ENCODE peak calls at places on chromosomes 5 and 9, in seven cellular contexts. X is activated B cell treated with CpG ODN at 0.5 μM for 24 hours, V is NCI-H2029 treated with DMSO at 0.1 percent for 48 hours, N is amniotic stem cell, E is head of caudate nucleus, U is cardiac muscle cell, K is fibroblast of lung. M is an unnamed sample.

GRCh38 chr9:93025736-93026135 is 32.8 kb upstream of the SUSD3 start:
- DNase-seq in E (no peak), V (no peak), X (no peak), N (no peak), K (no peak), U (no peak), M (no peak)

GRCh38 chr5:73591698-73592501 is 26.4 kb downstream of the UTP15 start:
- DNase-seq in N (no peak), V (no peak), K (peak; percentile 45), U (peak; percentile 33), X (no peak), E (no peak), M (no peak)

GRCh38 chr9:37761511-37761910 is 7.9 kb downstream of the TRMT10B start:
- DNase-seq in E (no peak), V (no peak), N (no peak), K (peak; percentile 85), X (no peak), U (peak; percentile 21), M (no peak)

GRCh38 chr5:61398440-61398839 is 66.4 kb downstream of the ZSWIM6 start:
- DNase-seq in N (no peak), V (no peak), X (no peak), U (no peak), K (no peak), E (no peak), M (no peak)

GRCh38 chr5:14407746-14408175 is 173.8 kb upstream of the OTULINL start:
- DNase-seq in K (peak; percentile 69), E (no peak), U (peak; percentile 21), V (no peak), X (no peak), N (no peak), M (no peak)

GRCh38 chr9:13719981-13720380 is 440.5 kb upstream of the MPDZ start:
- DNase-seq in N (peak; percentile 46), U (peak; percentile 85), V (no peak), X (no peak), E (no peak), K (peak; percentile 96), M (no peak)

GRCh38 chr5:158135682-158136176 is 276.8 kb upstream of the CLINT1 start:
- DNase-seq in U (no peak), K (no peak), V (no peak), N (no peak), X (no peak), E (no peak), M (no peak)

GRCh38 chr5:14231156-14231555 is 88.0 kb downstream of the TRIO start:
- DNase-seq in X (no peak), E (no peak), N (no peak), V (no peak), U (no peak), K (peak; percentile 45), M (no peak)

GRCh38 chr9:13427587-13427986 is 148.1 kb upstream of the MPDZ start:
- DNase-seq in U (peak; percentile 83), X (no peak), N (peak; percentile 11), E (peak; percentile 32), V (peak; percentile 20), K (peak; percentile 55), M (no peak)

GRCh38 chr5:103582364-103582763 is 19.8 kb upstream of the NUDT12 start:
- DNase-seq in X (no peak), V (peak; percentile 84), N (no peak), U (peak; percentile 73), K (peak; percentile 52), E (peak; percentile 45), M (no peak)

GRCh38 chr5:1322036-1322903 is 22.6 kb downstream of the CLPTM1L start:
- DNase-seq in U (no peak), K (no peak), X (peak; percentile 11), E (no peak), N (no peak), V (no peak), M (peak; percentile 17)

GRCh38 chr5:151682751-151683331 is 3.9 kb downstream of the SPARC start:
- DNase-seq in U (peak; percentile 73), V (no peak), X (no peak), K (peak; percentile 55), N (no peak), E (peak; percentile 56), M (no peak)

GRCh38 chr5:115571441-115571878 is 26.9 kb upstream of the FEM1C start:
- DNase-seq in N (no peak), K (no peak), V (no peak), X (no peak), U (peak; percentile 54), E (peak; percentile 83), M (no peak)

GRCh38 chr5:129904667-129905466 is 602 bp downstream of the CHSY3 start:
- DNase-seq in V (no peak), K (peak; percentile 20), N (no peak), E (peak; percentile 46), U (peak; percentile 16), X (no peak), M (no peak)

GRCh38 chr5:38134750-38135330 is 123.5 kb upstream of the EGFLAM start:
- DNase-seq in E (no peak), X (no peak), U (no peak), N (no peak), K (no peak), V (no peak), M (no peak)

GRCh38 chr5:141513627-141514329 is 24.9 kb downstream of the PCDHGC5 start:
- DNase-seq in X (no peak), U (peak; percentile 90), N (peak; percentile 83), V (peak; percentile 6), K (peak; percentile 92), E (peak; percentile 86), M (peak; percentile 57)

GRCh38 chr5:145189786-145190185 is 645.4 kb downstream of the PRELID2 start:
- DNase-seq in N (no peak), U (no peak), V (no peak), X (no peak), E (no peak), K (no peak), M (no peak)

GRCh38 chr5:133245191-133246052 is 193.6 kb downstream of the HSPA4 start:
- DNase-seq in K (peak; percentile 99), E (peak; percentile 21), V (no peak), U (peak; percentile 79), N (peak; percentile 26), X (no peak), M (no peak)

GRCh38 chr5:72036951-72037350 is 70.3 kb upstream of the MAP1B start:
- DNase-seq in N (peak; percentile 29), V (no peak), X (no peak), K (peak; percentile 51), U (peak; percentile 31), E (no peak), M (no peak)

GRCh38 chr9:117224676-117225075 is 190.2 kb downstream of the ASTN2 start:
- DNase-seq in K (no peak), U (no peak), X (no peak), V (peak; percentile 91), E (no peak), N (no peak), M (no peak)

GRCh38 chr5:33257807-33258491 is 182.8 kb upstream of the TARS1 start:
- DNase-seq in E (no peak), X (no peak), N (peak; percentile 50), V (no peak), K (peak; percentile 91), U (peak; percentile 79), M (no peak)

GRCh38 chr5:42108468-42108867 is 183.4 kb downstream of the FBXO4 start:
- DNase-seq in K (no peak), N (no peak), E (no peak), X (no peak), V (peak; percentile 74), U (no peak), M (no peak)

GRCh38 chr5:82347213-82347947 is 69.2 kb upstream of the RPS23 start:
- DNase-seq in E (peak; percentile 68), V (no peak), U (peak; percentile 62), X (no peak), K (peak; percentile 93), N (peak; percentile 69), M (no peak)

GRCh38 chr5:10655041-10655685 is 91.3 kb downstream of the ANKRD33B start:
- DNase-seq in X (no peak), E (no peak), V (no peak), N (no peak), K (peak; percentile 68), U (no peak), M (peak; percentile 22)

GRCh38 chr5:61625682-61626620 is 293.9 kb downstream of the ZSWIM6 start:
- DNase-seq in N (no peak), K (peak; percentile 51), V (peak; percentile 4), U (peak; percentile 58), X (peak; percentile 34), E (peak; percentile 89), M (peak; percentile 61)

GRCh38 chr5:155307219-155307618 is 293.7 kb downstream of the KIF4B start:
- DNase-seq in V (no peak), K (no peak), U (no peak), E (no peak), X (no peak), N (no peak), M (no peak)

GRCh38 chr5:63963080-63963735 is 963 bp upstream of the HTR1A start:
- DNase-seq in X (no peak), K (peak; percentile 58), E (peak; percentile 59), N (peak; percentile 22), V (peak; percentile 43), U (peak; percentile 82), M (no peak)

GRCh38 chr9:61669352-61669751 is 479.5 kb downstream of the SPATA31A7 start:
- DNase-seq in X (no peak), E (no peak), K (no peak), V (no peak), N (no peak), U (no peak), M (no peak)

GRCh38 chr5:158848634-158849033 is 251.1 kb downstream of the EBF1 start:
- DNase-seq in X (no peak), K (no peak), U (no peak), N (no peak), V (no peak), E (no peak), M (no peak)

GRCh38 chr5:152349683-152350526 is 55.2 kb downstream of the NMUR2 start:
- DNase-seq in X (no peak), V (peak; percentile 76), N (no peak), E (peak; percentile 65), U (peak; percentile 51), K (peak; percentile 12), M (no peak)

GRCh38 chr5:112684737-112685136 is 52.9 kb upstream of the APC start:
- DNase-seq in V (no peak), N (peak; percentile 44), U (peak; percentile 41), K (peak; percentile 88), E (peak; percentile 39), X (no peak), M (no peak)

GRCh38 chr5:33691846-33692245 is 199.9 kb downstream of the ADAMTS12 start:
- DNase-seq in K (peak; percentile 45), N (no peak), V (no peak), X (no peak), E (no peak), U (no peak), M (no peak)

GRCh38 chr5:98827161-98827560 is 53.7 kb downstream of the RGMB start:
- DNase-seq in U (peak; percentile 66), K (peak; percentile 42), X (no peak), V (no peak), E (no peak), N (peak; percentile 14), M (no peak)

GRCh38 chr9:121318631-121319393 is 50.9 kb downstream of the GSN start:
- DNase-seq in E (no peak), X (no peak), V (no peak), K (no peak), N (no peak), U (no peak), M (no peak)

GRCh38 chr9:77977210-77977611 is 54.4 kb downstream of the GNAQ start:
- DNase-seq in K (peak; percentile 72), E (peak; percentile 67), N (peak; percentile 46), X (no peak), U (peak; percentile 86), V (no peak), M (peak; percentile 53)

GRCh38 chr9:3516667-3517330 is 9.0 kb downstream of the RFX3 start:
- DNase-seq in N (no peak), U (no peak), E (no peak), K (peak; percentile 33), V (no peak), X (no peak), M (no peak)

M was measured in CD14-positive monocyte.